ENCODE peak calls at places on chromosomes 7 and 10, in ten cellular contexts. N is stimulated activated CD4-positive, alpha-beta T cell treated with anti-CD3 and anti-CD28 coated beads, Interleukin-15, amount 100 ng/mL, for 24 hours; M is CD4-positive, CD25-positive, alpha-beta regulatory T cell; J is stimulated activated CD8-positive, alpha-beta memory T cell treated with anti-CD3 and anti-CD28 coated beads, Interleukin-4, amount 100 ng/mL, for 1 hour; L is NAMALWA; E is NCI-H1092; O is cardiac muscle cell; T is left lobe of liver; Q is progenitor cell of endocrine pancreas; C is EL. F is an unnamed sample.

GRCh38 chr7:22280031-22280430 is 76.9 kb downstream of the RAPGEF5 start:
- DNase-seq in N (no peak), M (no peak), J (no peak), L (no peak), E (no peak), O (no peak), T (no peak), Q (no peak), C (no peak), F (no peak)

GRCh38 chr10:31864834-31865518 is 63.7 kb downstream of the ARHGAP12 start:
- DNase-seq in N (no peak), M (no peak), J (no peak), L (no peak), E (no peak), O (peak), T (no peak), Q (no peak), C (peak), F (no peak)

GRCh38 chr10:99593312-99593711 is 26.9 kb downstream of the SLC25A28 start:
- DNase-seq in N (no peak), M (no peak), J (no peak), L (no peak), E (no peak), O (no peak), T (no peak), Q (no peak), C (no peak), F (no peak)

GRCh38 chr10:88147000-88147798 is 283.8 kb downstream of the PTEN start:
- DNase-seq in N (no peak), M (no peak), J (no peak), L (no peak), E (no peak), O (no peak), T (no peak), Q (no peak), C (no peak), F (no peak)

GRCh38 chr7:882336-883028 is 6.1 kb downstream of the GET4 start:
- DNase-seq in N (no peak), M (no peak), J (no peak), L (no peak), E (no peak), O (no peak), T (peak), Q (no peak), C (no peak), F (peak)

GRCh38 chr10:4849555-4850242 is 23.7 kb downstream of the AKR1E2 start:
- DNase-seq in N (peak), M (peak), J (peak), L (peak), E (peak), O (peak), T (peak), Q (peak), C (peak), F (peak)

GRCh38 chr10:71330789-71331404 is 11.8 kb downstream of the SLC29A3 start:
- DNase-seq in N (no peak), M (no peak), J (no peak), L (no peak), E (no peak), O (no peak), T (no peak), Q (no peak), C (no peak), F (no peak)

GRCh38 chr7:145398758-145399157 is 562.9 kb upstream of the TPK1 start:
- DNase-seq in N (no peak), M (no peak), J (no peak), L (no peak), E (no peak), O (peak), T (no peak), Q (no peak), C (no peak), F (no peak)

GRCh38 chr7:17680026-17680425 is 260.3 kb downstream of the SNX13 start:
- DNase-seq in N (no peak), M (no peak), J (no peak), L (no peak), E (no peak), O (peak), T (no peak), Q (no peak), C (peak), F (no peak)

GRCh38 chr10:60363187-60363586 is 26.5 kb downstream of the ANK3 start:
- DNase-seq in N (no peak), M (no peak), J (no peak), L (no peak), E (no peak), O (no peak), T (no peak), Q (no peak), C (no peak), F (no peak)

GRCh38 chr7:16803881-16804673 is 722 bp downstream of the AGR2 start:
- DNase-seq in N (no peak), M (no peak), J (no peak), L (no peak), E (no peak), O (no peak), T (no peak), Q (no peak), C (no peak), F (no peak)

GRCh38 chr7:11831727-11832495 is at the start of gene THSD7A:
- DNase-seq in N (peak), M (no peak), J (no peak), L (peak), E (peak), O (peak), T (peak), Q (peak), C (peak), F (peak)

GRCh38 chr10:78849115-78849514 is 219.7 kb upstream of the ZMIZ1 start:
- DNase-seq in N (no peak), M (no peak), J (no peak), L (no peak), E (no peak), O (no peak), T (no peak), Q (no peak), C (no peak), F (peak)

GRCh38 chr7:129184979-129185670 is 3.3 kb upstream of the SMO start:
- DNase-seq in N (no peak), M (no peak), J (no peak), L (no peak), E (no peak), O (no peak), T (no peak), Q (no peak), C (no peak), F (no peak)

GRCh38 chr7:119065966-119066365 is 841.5 kb downstream of the ANKRD7 start:
- DNase-seq in N (no peak), M (no peak), J (no peak), L (no peak), E (no peak), O (no peak), T (no peak), Q (no peak), C (no peak), F (no peak)

GRCh38 chr10:52865213-52865612 is 92.6 kb upstream of the MBL2 start:
- DNase-seq in N (no peak), M (no peak), J (no peak), L (no peak), E (no peak), O (no peak), T (no peak), Q (no peak), C (no peak), F (no peak)

GRCh38 chr7:34078864-34079263 is 173.5 kb downstream of the BMPER start:
- DNase-seq in N (no peak), M (no peak), J (no peak), L (no peak), E (no peak), O (no peak), T (no peak), Q (no peak), C (no peak), F (no peak)

GRCh38 chr7:112132123-112132694 is 74.0 kb downstream of the DOCK4 start:
- DNase-seq in N (no peak), M (no peak), J (no peak), L (no peak), E (no peak), O (no peak), T (no peak), Q (no peak), C (no peak), F (no peak)

F was measured in right lobe of liver.